ENCODE peak calls at places on chromosomes 16 and 17, in eight cellular contexts. J is ascending aorta, H is sciatic nerve, R is lower lobe of right lung, Z is AG09309, Q is frontal cortex, X is colonic mucosa, U is kidney glomerular epithelial cell. D is an unnamed sample.

GRCh38 chr17:50511058-50511457 is 2.8 kb downstream of the MYCBPAP start:
- DNase-seq in J (no peak), H (no peak), R (no peak), Z (no peak), Q (no peak), X (no peak), U (peak), D (no peak)

GRCh38 chr17:38454528-38454927 is 26.3 kb downstream of the ARHGAP23 start:
- DNase-seq in J (peak), H (no peak), R (peak), Z (no peak), Q (peak), X (no peak), U (peak), D (peak)

GRCh38 chr17:58533616-58534188 is 19.3 kb upstream of the MTMR4 start:
- DNase-seq in J (no peak), H (no peak), R (no peak), Z (no peak), Q (peak), X (no peak), U (no peak), D (no peak)

GRCh38 chr16:370980-371728 is 816 bp upstream of the MRPL28 start:
- DNase-seq in J (no peak), H (no peak), R (no peak), Z (no peak), Q (no peak), X (no peak), U (no peak), D (no peak)

GRCh38 chr17:34519286-34519685 is 60.1 kb upstream of the TMEM132E start:
- DNase-seq in J (no peak), H (no peak), R (no peak), Z (no peak), Q (no peak), X (no peak), U (no peak), D (no peak)

GRCh38 chr17:53101706-53102105 is 721.0 kb upstream of the KIF2B start:
- DNase-seq in J (no peak), H (no peak), R (no peak), Z (no peak), Q (no peak), X (no peak), U (no peak), D (no peak)

GRCh38 chr16:59108374-59108773 is 374.3 kb upstream of the GOT2 start:
- DNase-seq in J (no peak), H (no peak), R (no peak), Z (no peak), Q (no peak), X (no peak), U (no peak), D (no peak)

GRCh38 chr16:52624891-52625290 is 77.9 kb upstream of the TOX3 start:
- DNase-seq in J (no peak), H (no peak), R (no peak), Z (no peak), Q (no peak), X (no peak), U (no peak), D (no peak)

GRCh38 chr16:79805621-79806020 is 205.1 kb upstream of the MAF start:
- DNase-seq in J (no peak), H (no peak), R (no peak), Z (no peak), Q (no peak), X (no peak), U (no peak), D (no peak)

GRCh38 chr17:76957600-76958464 is 89.6 kb downstream of the MGAT5B start:
- DNase-seq in J (no peak), H (no peak), R (no peak), Z (no peak), Q (no peak), X (no peak), U (no peak), D (no peak)

D was measured in RWPE2.